ENCODE peak calls at places on chromosomes 6 and 20, in eight cellular contexts. K is uterus, Z is iPS-NIHi11, O is GM13977, P is AG09319, F is midbrain, L is mucosa of gallbladder, M is D341Med. U is an unnamed sample.
A peak's percentile ranks its signal among the peaks of the same experiment; 100 is the strongest.

GRCh38 chr6:484086-484728 is 92.7 kb downstream of the IRF4 start:
- DNase-seq in K (no peak), Z (no peak), O (peak; percentile 53), P (peak; percentile 4), F (no peak), L (no peak), M (no peak), U (no peak)

GRCh38 chr6:62285612-62286469 is at the start of gene KHDRBS2:
- DNase-seq in K (peak; percentile 60), Z (peak; percentile 93), O (peak; percentile 85), P (no peak), F (peak; percentile 93), L (peak; percentile 93), M (peak; percentile 80), U (peak; percentile 91)

GRCh38 chr6:108561742-108562502 is 1.2 kb downstream of the FOXO3 start:
- DNase-seq in K (peak; percentile 42), Z (no peak), O (no peak), P (no peak), F (no peak), L (peak; percentile 37), M (no peak), U (peak; percentile 63)

GRCh38 chr6:85273870-85274269 is 176.0 kb upstream of the NT5E start:
- DNase-seq in K (no peak), Z (no peak), O (no peak), P (no peak), F (no peak), L (no peak), M (no peak), U (no peak)

GRCh38 chr6:137218473-137218916 is 690 bp downstream of the IFNGR1 start:
- DNase-seq in K (no peak), Z (peak; percentile 21), O (no peak), P (no peak), F (peak; percentile 37), L (peak; percentile 34), M (peak; percentile 41), U (peak; percentile 48)

GRCh38 chr6:160088069-160088773 is 33.4 kb upstream of the SLC22A1 start:
- DNase-seq in K (peak; percentile 81), Z (peak; percentile 83), O (no peak), P (peak; percentile 73), F (peak; percentile 50), L (peak; percentile 73), M (peak; percentile 79), U (peak; percentile 91)

GRCh38 chr6:96626749-96627353 is 63.9 kb downstream of the FHL5 start:
- DNase-seq in K (no peak), Z (peak; percentile 23), O (peak; percentile 45), P (no peak), F (peak; percentile 31), L (no peak), M (peak; percentile 43), U (no peak)

GRCh38 chr6:116313377-116313776 is 33.6 kb upstream of the TSPYL1 start:
- DNase-seq in K (no peak), Z (no peak), O (no peak), P (no peak), F (no peak), L (no peak), M (no peak), U (no peak)

GRCh38 chr6:158149641-158150040 is 18.4 kb downstream of the SERAC1 start:
- DNase-seq in K (no peak), Z (no peak), O (no peak), P (no peak), F (no peak), L (no peak), M (no peak), U (no peak)

GRCh38 chr6:92690997-92691599 is 728.3 kb downstream of the EPHA7 start:
- DNase-seq in K (no peak), Z (no peak), O (no peak), P (no peak), F (no peak), L (no peak), M (no peak), U (no peak)

GRCh38 chr6:122122202-122122601 is 277.2 kb upstream of the HSF2 start:
- DNase-seq in K (no peak), Z (no peak), O (no peak), P (no peak), F (no peak), L (no peak), M (no peak), U (no peak)

GRCh38 chr6:158042245-158042798 is 60.7 kb downstream of the SYNJ2 start:
- DNase-seq in K (peak; percentile 66), Z (no peak), O (no peak), P (no peak), F (no peak), L (peak; percentile 71), M (no peak), U (peak; percentile 88)

GRCh38 chr6:159037746-159038290 is 7.0 kb downstream of the TAGAP start:
- DNase-seq in K (no peak), Z (no peak), O (no peak), P (no peak), F (no peak), L (no peak), M (no peak), U (no peak)

GRCh38 chr6:28880894-28881780 is 42.6 kb downstream of the TRIM27 start:
- DNase-seq in K (peak; percentile 78), Z (peak; percentile 70), O (peak; percentile 67), P (no peak), F (peak; percentile 85), L (peak; percentile 82), M (peak; percentile 69), U (peak; percentile 76)

GRCh38 chr6:166443166-166443565 is 60.4 kb upstream of the MPC1 start:
- DNase-seq in K (no peak), Z (no peak), O (no peak), P (no peak), F (no peak), L (no peak), M (no peak), U (peak; percentile 9)

GRCh38 chr20:46022411-46023147 is 6.4 kb upstream of the SLC12A5 start:
- DNase-seq in K (peak; percentile 42), Z (peak; percentile 76), O (peak; percentile 86), P (no peak), F (peak; percentile 51), L (peak; percentile 51), M (peak; percentile 81), U (peak; percentile 87)

U was measured in aorta.